ENCODE peak calls at places on chromosomes 4 and X, in five cellular contexts. S is breast epithelium, Q is fibroblast of the aortic adventitia, H is T-helper 1 cell, M is NCI-H2227 treated with DMSO at 0.1 percent for 48 hours. I is an unnamed sample.
A peak's percentile ranks its signal among the peaks of the same experiment; 100 is the strongest.

GRCh38 chr4:612052-612748 is 13.2 kb upstream of the PDE6B start:
- DNase-seq in S (peak; percentile 38), Q (no peak), M (no peak), H (no peak), I (no peak)

GRCh38 chr4:133095591-133095990 is 53.5 kb upstream of the PCDH10 start:
- DNase-seq in S (no peak), M (no peak), Q (no peak), H (no peak), I (no peak)

GRCh38 chrX:153983321-153983729 is 10.8 kb downstream of the TMEM187 start:
- DNase-seq in M (no peak), H (no peak), Q (no peak), S (no peak), I (no peak)

GRCh38 chrX:13647709-13648212 is 5.2 kb upstream of the TCEANC start:
- DNase-seq in M (peak; percentile 45), S (no peak), H (peak; percentile 45), Q (peak; percentile 75), I (no peak)

GRCh38 chrX:50698944-50699343 is 115.0 kb downstream of the SHROOM4 start:
- DNase-seq in S (no peak), M (no peak), H (no peak), Q (no peak), I (no peak)

GRCh38 chr4:8336412-8337075 is 67.0 kb downstream of the HTRA3 start:
- DNase-seq in M (no peak), Q (no peak), S (no peak), H (no peak), I (no peak)

GRCh38 chrX:111881715-111882114 is 5.7 kb downstream of the TRPC5OS start:
- DNase-seq in H (no peak), S (no peak), Q (no peak), M (no peak), I (no peak)

GRCh38 chrX:137945470-137945869 is 379.5 kb downstream of the ZIC3 start:
- DNase-seq in Q (no peak), H (no peak), S (no peak), M (no peak), I (no peak)

GRCh38 chrX:68895339-68896250 is 66.8 kb downstream of the EFNB1 start:
- DNase-seq in M (peak; percentile 59), Q (peak; percentile 35), H (no peak), S (peak; percentile 52), I (peak; percentile 73)

GRCh38 chr4:68951078-68951805 is at the start of gene UGT2A3:
- DNase-seq in S (no peak), H (no peak), M (no peak), Q (no peak), I (no peak)

GRCh38 chr4:118351851-118352827 is 664 bp downstream of the PRSS12 start:
- DNase-seq in H (no peak), M (no peak), S (peak; percentile 58), Q (peak; percentile 47), I (no peak)

GRCh38 chrX:69415698-69416097 is 88.4 kb upstream of the NALF2 start:
- DNase-seq in M (no peak), Q (no peak), H (no peak), S (no peak), I (no peak)

GRCh38 chrX:74520291-74520690 is 94.1 kb downstream of the RLIM start:
- DNase-seq in Q (no peak), M (no peak), H (no peak), S (no peak), I (no peak)